ENCODE peak calls at places on chromosomes 4 and X, in ten cellular contexts. Z, K, D, N, V, L, Y, M, I and P are unnamed samples.

GRCh38 chrX:10525381-10525780 is 95.0 kb downstream of the MID1 start:
- DNase-seq in I (no peak), N (no peak), K (peak; percentile 31), L (no peak), V (no peak), Z (no peak), Y (no peak), M (no peak), D (no peak), P (no peak)

GRCh38 chr4:151227731-151228130 is 49.2 kb upstream of the PRSS48 start:
- DNase-seq in D (peak; percentile 82), Y (no peak), N (peak; percentile 77), V (peak; percentile 58), L (no peak), M (peak; percentile 32), K (peak; percentile 97), Z (no peak), I (peak; percentile 35), P (no peak)

GRCh38 chrX:48697182-48697727 is 721 bp downstream of the SUV39H1 start:
- DNase-seq in Z (no peak), D (no peak), K (no peak), I (no peak), N (no peak), V (no peak), Y (no peak), M (no peak), L (no peak), P (no peak)

GRCh38 chrX:20228245-20228644 is 38.5 kb downstream of the RPS6KA3 start:
- DNase-seq in M (no peak), Z (no peak), N (no peak), D (no peak), V (no peak), L (no peak), I (no peak), Y (no peak), K (no peak), P (no peak)

GRCh38 chrX:150219374-150220185 is 143.5 kb upstream of the MAMLD1 start:
- DNase-seq in V (no peak), Z (no peak), D (no peak), Y (no peak), M (peak; percentile 10), K (no peak), N (no peak), I (no peak), L (no peak), P (no peak)

GRCh38 chr4:158837527-158838141 is 68.8 kb downstream of the FNIP2 start:
- DNase-seq in D (no peak), V (no peak), I (no peak), K (no peak), Y (no peak), M (no peak), Z (no peak), L (no peak), N (no peak), P (no peak)

GRCh38 chrX:147570483-147570882 is 341.2 kb upstream of the FMR1 start:
- DNase-seq in N (no peak), M (no peak), L (no peak), D (no peak), K (no peak), Z (no peak), Y (no peak), I (no peak), V (no peak), P (no peak)

GRCh38 chr4:78659264-78659663 is 107.7 kb downstream of the ANXA3 start:
- DNase-seq in K (peak; percentile 79), D (no peak), I (no peak), Y (no peak), L (no peak), Z (no peak), M (no peak), N (no peak), V (no peak), P (no peak)

GRCh38 chr4:12963912-12964311 is 520.2 kb downstream of the RAB28 start:
- DNase-seq in L (no peak), M (no peak), D (no peak), V (no peak), K (no peak), Y (no peak), N (no peak), Z (no peak), I (no peak), P (no peak)

GRCh38 chr4:77187231-77187630 is 30.2 kb downstream of the CCNG2 start:
- DNase-seq in Z (no peak), K (no peak), V (no peak), M (no peak), L (no peak), Y (no peak), D (no peak), I (no peak), N (no peak), P (no peak)

GRCh38 chr4:104907074-104907649 is 239.5 kb upstream of the TET2 start:
- DNase-seq in K (no peak), L (no peak), I (no peak), N (no peak), D (no peak), Z (no peak), M (no peak), V (no peak), Y (no peak), P (no peak)

GRCh38 chr4:125770814-125771398 is 456.2 kb downstream of the FAT4 start:
- DNase-seq in Z (no peak), D (no peak), Y (no peak), V (no peak), N (no peak), I (no peak), K (no peak), M (no peak), L (no peak), P (no peak)

GRCh38 chr4:167143018-167143417 is 91.3 kb downstream of the SPOCK3 start:
- DNase-seq in Y (no peak), N (no peak), V (no peak), I (peak; percentile 64), L (no peak), K (no peak), D (no peak), M (no peak), Z (no peak), P (no peak)

GRCh38 chr4:167150587-167150986 is 83.7 kb downstream of the SPOCK3 start:
- DNase-seq in N (no peak), V (no peak), Z (no peak), M (no peak), L (no peak), Y (no peak), I (no peak), K (no peak), D (no peak), P (no peak)

GRCh38 chr4:167144605-167145004 is 89.7 kb downstream of the SPOCK3 start:
- DNase-seq in N (no peak), I (no peak), D (no peak), V (no peak), L (no peak), Z (no peak), Y (no peak), K (no peak), M (no peak), P (no peak)
- H3K4me1 ChIP-seq in N (no peaks in the 10 kb centered on the region), I (peaks cover 4% of the 10 kb centered on the region), D (no peaks in the 10 kb centered on the region), V (no peaks in the 10 kb centered on the region), L (no peaks in the 10 kb centered on the region), Z (no peaks in the 10 kb centered on the region), Y (no peaks in the 10 kb centered on the region), K (no peaks in the 10 kb centered on the region), M (no peaks in the 10 kb centered on the region), P (no peaks in the 10 kb centered on the region)

GRCh38 chrX:77691916-77692315 is 94.1 kb downstream of the ATRX start:
- DNase-seq in D (no peak), Y (no peak), K (no peak), N (no peak), L (no peak), M (no peak), I (no peak), Z (no peak), V (no peak), P (no peak)
- H3K36me3 ChIP-seq in D (no peaks in the 10 kb centered on the region), Y (no peaks in the 10 kb centered on the region), K (peaks cover 1% of the 10 kb centered on the region), N (no peaks in the 10 kb centered on the region), L (no peaks in the 10 kb centered on the region), M (no peaks in the 10 kb centered on the region), I (peaks cover 18% of the 10 kb centered on the region), Z (peaks cover 28% of the 10 kb centered on the region), V (peaks cover 21% of the 10 kb centered on the region), P (peaks cover 35% of the 10 kb centered on the region)

GRCh38 chrX:136255543-136255942 is 4.3 kb upstream of the MAP7D3 start:
- DNase-seq in Z (no peak), K (no peak), V (peak; percentile 16), D (no peak), L (no peak), N (no peak), I (no peak), M (no peak), Y (no peak), P (no peak)
- H3K27ac ChIP-seq in Z (no peak overlapping the region), K (no peak overlapping the region), V (peak overlapping the region; percentile 61), D (peak overlapping the region; percentile 61), L (no peak overlapping the region), N (peak overlapping the region; percentile 41), I (no peak overlapping the region), M (no peak overlapping the region), Y (no peak overlapping the region), P (no peak overlapping the region)

GRCh38 chrX:25013593-25014365 is 2.0 kb downstream of the ARX start:
- DNase-seq in V (no peak), M (no peak), K (no peak), Y (no peak), I (no peak), Z (peak; percentile 62), L (no peak), N (peak; percentile 42), D (no peak), P (no peak)
- H3K4me1 ChIP-seq in V (peaks cover 20% of the 10 kb centered on the region), M (peaks cover 8% of the 10 kb centered on the region), K (peaks cover 12% of the 10 kb centered on the region), Y (no peaks in the 10 kb centered on the region), I (no peaks in the 10 kb centered on the region), Z (no peaks in the 10 kb centered on the region), L (peaks cover 16% of the 10 kb centered on the region), N (no peaks in the 10 kb centered on the region), D (no peaks in the 10 kb centered on the region), P (peaks cover 14% of the 10 kb centered on the region)